ENCODE peak calls at places on chromosomes 2 and 18, in four cellular contexts. S is HT1080; B is KBM-7; K is naive thymus-derived CD8-positive, alpha-beta T cell. A is an unnamed sample.
A peak's percentile ranks its signal among the peaks of the same experiment; 100 is the strongest.

GRCh38 chr2:33209976-33210375 is 263.2 kb downstream of the LTBP1 start:
- DNase-seq in S (peak; percentile 45), B (no peak), K (no peak), A (no peak)

GRCh38 chr18:55321268-55322175 is 266.5 kb downstream of the TCF4 start:
- DNase-seq in S (peak; percentile 87), B (peak; percentile 83), K (no peak), A (peak; percentile 98)

GRCh38 chr2:105834931-105835330 is 90.2 kb downstream of the NCK2 start:
- DNase-seq in S (no peak), B (peak; percentile 84), K (no peak), A (peak; percentile 54)

GRCh38 chr2:179059026-179059680 is 9.2 kb upstream of the CCDC141 start:
- DNase-seq in S (no peak), B (no peak), K (no peak), A (peak; percentile 44)

GRCh38 chr2:24721470-24721869 is 71.7 kb downstream of the PTRHD1 start:
- DNase-seq in S (peak; percentile 41), B (no peak), K (no peak), A (no peak)

GRCh38 chr18:60549338-60549960 is 176.9 kb upstream of the MC4R start:
- DNase-seq in S (peak; percentile 51), B (peak; percentile 49), K (no peak), A (peak; percentile 83)

GRCh38 chr2:159615936-159616733 is at the start of gene BAZ2B:
- DNase-seq in S (peak; percentile 52), B (peak; percentile 78), K (no peak), A (peak; percentile 60)

GRCh38 chr18:75683426-75683825 is 255.9 kb upstream of the SMIM21 start:
- DNase-seq in S (no peak), B (no peak), K (no peak), A (no peak)

A was measured in RPMI8226.